ENCODE peak calls at places on chromosomes 11 and 22, in eight cellular contexts. P is NCI-H1105; Z is left ventricle myocardium superior; C is globus pallidus; F is CD8-positive, alpha-beta T cell; N is Caki2; L is cerebellar nuclear complex; G is stimulated activated CD4-positive, alpha-beta T cell treated with anti-CD3 and anti-CD28 coated beads, Interleukin-2, amount 100 ng/mL, for 24 hours. M is an unnamed sample.

GRCh38 chr11:109612481-109612880 is 190.5 kb downstream of the C11orf87 start:
- DNase-seq in L (no peak), C (no peak), F (no peak), N (no peak), P (no peak), Z (no peak), G (no peak), M (no peak)

GRCh38 chr11:74460481-74461154 is 6.7 kb downstream of the KCNE3 start:
- DNase-seq in L (no peak), P (no peak), C (peak), Z (no peak), N (no peak), G (no peak), F (no peak), M (peak)

GRCh38 chr22:40694409-40694808 is 15.1 kb downstream of the MCHR1 start:
- DNase-seq in C (no peak), F (no peak), G (no peak), P (no peak), Z (no peak), L (no peak), N (no peak), M (peak)

GRCh38 chr11:68213555-68214172 is 568 bp upstream of the KMT5B start:
- DNase-seq in Z (peak), L (no peak), C (peak), G (peak), P (peak), N (peak), F (peak), M (peak)

GRCh38 chr22:36191106-36191836 is 10.3 kb downstream of the APOL4 start:
- DNase-seq in P (no peak), L (no peak), Z (peak), F (no peak), G (no peak), C (peak), N (no peak), M (no peak)

GRCh38 chr11:110172666-110173065 is 79.5 kb downstream of the ZC3H12C start:
- DNase-seq in G (no peak), N (no peak), F (no peak), Z (no peak), C (no peak), P (no peak), L (no peak), M (no peak)

GRCh38 chr11:97414801-97415200 is 1025.0 kb downstream of the JRKL start:
- DNase-seq in G (no peak), F (no peak), Z (no peak), N (no peak), P (no peak), C (no peak), L (no peak), M (no peak)

GRCh38 chr22:17587631-17588030 is 24.3 kb downstream of the SLC25A18 start:
- DNase-seq in Z (no peak), P (no peak), F (no peak), L (no peak), N (no peak), G (no peak), C (no peak), M (no peak)

GRCh38 chr11:110463153-110463552 is 33.4 kb downstream of the FDX1 start:
- DNase-seq in F (no peak), N (peak), L (no peak), C (peak), Z (peak), P (peak), G (peak), M (peak)

GRCh38 chr11:11979487-11980117 is 28.8 kb downstream of the DKK3 start:
- DNase-seq in Z (peak), G (no peak), C (no peak), L (no peak), N (peak), P (no peak), F (no peak), M (no peak)